ENCODE peak calls at places on chromosomes 2 and 18, in nine cellular contexts. One of them, this sample, is unnamed.
A peak's percentile ranks its signal among the peaks of the same experiment; 100 is the strongest.

GRCh38 chr2:181682026-181682789 is 1.9 kb upstream of the NEUROD1 start:
- DNase-seq in SJSA1: no peak
- DNase-seq in heart right ventricle: no peak
- DNase-seq in Peyer's patch: no peak
- DNase-seq in breast epithelium: no peak
- DNase-seq in right cardiac atrium: no peak
- DNase-seq in heart left ventricle: no peak
- DNase-seq in IMR-90: no peak
- DNase-seq in K562: no peak
- DNase-seq in this sample: no peak

GRCh38 chr18:22667616-22668422 is 250.1 kb upstream of the CTAGE1 start:
- DNase-seq in Peyer's patch: no peak
- DNase-seq in right cardiac atrium: no peak
- DNase-seq in heart left ventricle: no peak
- DNase-seq in SJSA1: peak; percentile 63
- DNase-seq in K562: peak; percentile 84
- DNase-seq in heart right ventricle: no peak
- DNase-seq in breast epithelium: no peak
- DNase-seq in IMR-90: peak; percentile 99
- DNase-seq in this sample: no peak

GRCh38 chr2:43459455-43459854 is 136.4 kb downstream of the THADA start:
- DNase-seq in heart left ventricle: no peak
- DNase-seq in right cardiac atrium: no peak
- DNase-seq in K562: no peak
- DNase-seq in breast epithelium: no peak
- DNase-seq in IMR-90: peak; percentile 74
- DNase-seq in heart right ventricle: no peak
- DNase-seq in Peyer's patch: no peak
- DNase-seq in SJSA1: no peak
- DNase-seq in this sample: no peak

GRCh38 chr2:166256902-166257301 is 118.8 kb downstream of the SCN9A start:
- DNase-seq in IMR-90: no peak
- DNase-seq in Peyer's patch: no peak
- DNase-seq in K562: no peak
- DNase-seq in SJSA1: no peak
- DNase-seq in breast epithelium: no peak
- DNase-seq in right cardiac atrium: no peak
- DNase-seq in heart right ventricle: no peak
- DNase-seq in heart left ventricle: no peak
- DNase-seq in this sample: no peak

GRCh38 chr18:44862112-44862511 is 181.4 kb downstream of the SETBP1 start:
- DNase-seq in right cardiac atrium: no peak
- DNase-seq in Peyer's patch: no peak
- DNase-seq in SJSA1: no peak
- DNase-seq in breast epithelium: no peak
- DNase-seq in K562: no peak
- DNase-seq in heart left ventricle: no peak
- DNase-seq in IMR-90: no peak
- DNase-seq in heart right ventricle: no peak
- DNase-seq in this sample: no peak

GRCh38 chr2:175854665-175855064 is 147.4 kb downstream of the LNPK start:
- DNase-seq in SJSA1: no peak
- DNase-seq in heart right ventricle: no peak
- DNase-seq in heart left ventricle: no peak
- DNase-seq in breast epithelium: no peak
- DNase-seq in right cardiac atrium: no peak
- DNase-seq in K562: no peak
- DNase-seq in IMR-90: no peak
- DNase-seq in Peyer's patch: no peak
- DNase-seq in this sample: no peak

GRCh38 chr2:190649035-190649797 is at the start of gene NAB1:
- DNase-seq in K562: no peak
- DNase-seq in SJSA1: peak; percentile 56
- DNase-seq in right cardiac atrium: peak; percentile 71
- DNase-seq in heart left ventricle: peak; percentile 66
- DNase-seq in IMR-90: peak; percentile 44
- DNase-seq in Peyer's patch: peak; percentile 53
- DNase-seq in heart right ventricle: peak; percentile 53
- DNase-seq in breast epithelium: peak; percentile 40
- DNase-seq in this sample: no peak

GRCh38 chr18:74793746-74794145 is 196.1 kb downstream of the ZNF407 start:
- DNase-seq in right cardiac atrium: no peak
- DNase-seq in K562: no peak
- DNase-seq in breast epithelium: no peak
- DNase-seq in SJSA1: no peak
- DNase-seq in IMR-90: no peak
- DNase-seq in heart left ventricle: no peak
- DNase-seq in heart right ventricle: no peak
- DNase-seq in Peyer's patch: no peak
- DNase-seq in this sample: no peak

GRCh38 chr2:233409286-233409991 is 55.1 kb downstream of the DGKD start:
- DNase-seq in SJSA1: no peak
- DNase-seq in breast epithelium: no peak
- DNase-seq in right cardiac atrium: peak; percentile 34
- DNase-seq in Peyer's patch: no peak
- DNase-seq in heart left ventricle: peak; percentile 50
- DNase-seq in heart right ventricle: no peak
- DNase-seq in K562: peak; percentile 18
- DNase-seq in IMR-90: no peak
- DNase-seq in this sample: peak; percentile 59

GRCh38 chr2:239182981-239183791 is 217.6 kb downstream of the HDAC4 start:
- DNase-seq in Peyer's patch: no peak
- DNase-seq in IMR-90: no peak
- DNase-seq in SJSA1: peak; percentile 34
- DNase-seq in K562: no peak
- DNase-seq in right cardiac atrium: no peak
- DNase-seq in breast epithelium: no peak
- DNase-seq in heart left ventricle: no peak
- DNase-seq in heart right ventricle: no peak
- DNase-seq in this sample: no peak

GRCh38 chr2:170771049-170771937 is 1.1 kb downstream of the ERICH2 start:
- DNase-seq in heart right ventricle: no peak
- DNase-seq in Peyer's patch: no peak
- DNase-seq in SJSA1: no peak
- DNase-seq in IMR-90: peak; percentile 15
- DNase-seq in heart left ventricle: no peak
- DNase-seq in right cardiac atrium: no peak
- DNase-seq in breast epithelium: peak; percentile 17
- DNase-seq in K562: no peak
- DNase-seq in this sample: peak; percentile 23

GRCh38 chr2:42359894-42360483 is 1.0 kb downstream of the COX7A2L start:
- DNase-seq in heart right ventricle: no peak
- DNase-seq in heart left ventricle: no peak
- DNase-seq in IMR-90: peak; percentile 58
- DNase-seq in Peyer's patch: no peak
- DNase-seq in breast epithelium: no peak
- DNase-seq in right cardiac atrium: no peak
- DNase-seq in K562: peak; percentile 45
- DNase-seq in SJSA1: no peak
- DNase-seq in this sample: no peak

GRCh38 chr2:72222829-72223564 is 75.3 kb upstream of the CYP26B1 start:
- DNase-seq in breast epithelium: no peak
- DNase-seq in K562: no peak
- DNase-seq in Peyer's patch: no peak
- DNase-seq in heart left ventricle: no peak
- DNase-seq in SJSA1: no peak
- DNase-seq in right cardiac atrium: no peak
- DNase-seq in heart right ventricle: no peak
- DNase-seq in IMR-90: peak; percentile 87
- DNase-seq in this sample: no peak

GRCh38 chr2:64467463-64467843 is 13.5 kb downstream of the LGALSL start:
- DNase-seq in IMR-90: no peak
- DNase-seq in SJSA1: no peak
- DNase-seq in breast epithelium: no peak
- DNase-seq in right cardiac atrium: peak; percentile 23
- DNase-seq in heart right ventricle: no peak
- DNase-seq in K562: no peak
- DNase-seq in Peyer's patch: no peak
- DNase-seq in heart left ventricle: peak; percentile 36
- DNase-seq in this sample: no peak

DNA sequence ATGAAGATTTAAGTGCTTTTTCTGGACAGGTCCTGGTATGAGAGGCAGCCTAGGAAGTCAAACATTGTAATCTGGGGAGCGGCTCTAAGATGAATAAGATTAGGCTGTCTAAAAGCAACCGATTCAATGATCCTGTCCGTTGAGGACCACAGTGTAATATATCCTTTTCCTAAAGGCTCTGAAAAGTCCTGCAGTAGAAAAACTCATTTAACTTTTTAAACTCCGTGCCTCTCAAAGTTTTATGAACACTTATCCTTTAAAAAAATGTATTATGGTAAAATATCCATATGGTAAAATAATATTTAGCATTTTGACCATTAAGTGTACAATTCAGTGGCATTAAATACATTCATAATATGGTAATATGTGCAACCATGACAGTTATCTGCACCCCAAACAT is 39.8 kb downstream of the ATOH8 start:
- DNase-seq in breast epithelium: no peak
- DNase-seq in heart right ventricle: no peak
- DNase-seq in IMR-90: no peak
- DNase-seq in K562: no peak
- DNase-seq in Peyer's patch: no peak
- DNase-seq in right cardiac atrium: no peak
- DNase-seq in heart left ventricle: no peak
- DNase-seq in SJSA1: no peak
- DNase-seq in this sample: no peak
- H3K4me1 ChIP-seq in breast epithelium: no peaks in the 10 kb centered on the region
- H3K4me1 ChIP-seq in heart right ventricle: peaks cover 76% of the 10 kb centered on the region
- H3K4me1 ChIP-seq in IMR-90: peaks cover 42% of the 10 kb centered on the region
- H3K4me1 ChIP-seq in K562: no peaks in the 10 kb centered on the region
- H3K4me1 ChIP-seq in Peyer's patch: peaks cover 15% of the 10 kb centered on the region
- H3K4me1 ChIP-seq in right cardiac atrium: peaks cover 47% of the 10 kb centered on the region
- H3K4me1 ChIP-seq in heart left ventricle: peaks cover 58% of the 10 kb centered on the region
- H3K4me1 ChIP-seq in SJSA1: peaks cover 66% of the 10 kb centered on the region
- H3K4me1 ChIP-seq in this sample: no peaks in the 10 kb centered on the region

GRCh38 chr18:9608728-9609127 is 5.6 kb downstream of the PPP4R1 start:
- DNase-seq in K562: no peak
- DNase-seq in Peyer's patch: no peak
- DNase-seq in heart right ventricle: no peak
- DNase-seq in breast epithelium: no peak
- DNase-seq in right cardiac atrium: no peak
- DNase-seq in SJSA1: no peak
- DNase-seq in IMR-90: no peak
- DNase-seq in heart left ventricle: no peak
- DNase-seq in this sample: no peak

GRCh38 chr18:9609190-9609589 is 5.2 kb downstream of the PPP4R1 start:
- DNase-seq in right cardiac atrium: no peak
- DNase-seq in heart right ventricle: no peak
- DNase-seq in heart left ventricle: no peak
- DNase-seq in breast epithelium: no peak
- DNase-seq in SJSA1: no peak
- DNase-seq in Peyer's patch: no peak
- DNase-seq in K562: no peak
- DNase-seq in IMR-90: no peak
- DNase-seq in this sample: no peak

GRCh38 chr18:9604348-9604747 is 10.0 kb downstream of the PPP4R1 start:
- DNase-seq in K562: no peak
- DNase-seq in IMR-90: no peak
- DNase-seq in heart left ventricle: no peak
- DNase-seq in breast epithelium: no peak
- DNase-seq in SJSA1: no peak
- DNase-seq in right cardiac atrium: no peak
- DNase-seq in heart right ventricle: no peak
- DNase-seq in Peyer's patch: no peak
- DNase-seq in this sample: no peak

GRCh38 chr18:9606039-9606438 is 8.3 kb downstream of the PPP4R1 start:
- DNase-seq in breast epithelium: no peak
- DNase-seq in right cardiac atrium: no peak
- DNase-seq in heart right ventricle: no peak
- DNase-seq in SJSA1: no peak
- DNase-seq in Peyer's patch: no peak
- DNase-seq in heart left ventricle: no peak
- DNase-seq in K562: no peak
- DNase-seq in IMR-90: no peak
- DNase-seq in this sample: no peak

DNA sequence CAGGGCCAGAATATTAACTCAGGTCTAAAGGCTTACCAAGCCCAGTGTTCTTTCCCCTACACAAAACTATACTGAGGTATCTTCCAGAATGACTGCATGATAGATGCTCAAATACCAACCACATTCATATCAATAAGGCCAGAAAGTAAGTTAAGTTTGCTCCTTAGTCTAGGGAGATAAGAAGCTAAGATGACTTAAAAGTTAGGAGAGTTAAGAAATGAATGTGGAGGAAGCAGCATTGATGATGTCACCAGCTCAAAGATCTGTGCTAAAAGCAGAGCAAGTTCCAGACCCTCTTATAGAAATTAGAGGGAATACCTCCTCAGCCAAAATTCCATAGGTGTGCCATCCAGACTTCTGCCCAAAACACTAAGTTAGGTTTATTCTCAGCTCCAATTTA is 6.1 kb downstream of the PPP4R1 start:
- DNase-seq in K562: peak; percentile 61
- DNase-seq in right cardiac atrium: no peak
- DNase-seq in IMR-90: peak; percentile 52
- DNase-seq in SJSA1: no peak
- DNase-seq in heart right ventricle: no peak
- DNase-seq in heart left ventricle: no peak
- DNase-seq in breast epithelium: no peak
- DNase-seq in Peyer's patch: no peak
- DNase-seq in this sample: no peak
- H3K4me3 ChIP-seq in K562: peak overlapping the region; percentile 4
- H3K4me3 ChIP-seq in right cardiac atrium: no peak overlapping the region
- H3K4me3 ChIP-seq in IMR-90: no peak overlapping the region
- H3K4me3 ChIP-seq in SJSA1: no peak overlapping the region
- H3K4me3 ChIP-seq in heart right ventricle: no peak overlapping the region
- H3K4me3 ChIP-seq in heart left ventricle: no peak overlapping the region
- H3K4me3 ChIP-seq in breast epithelium: no peak overlapping the region
- H3K4me3 ChIP-seq in Peyer's patch: no peak overlapping the region
- H3K4me3 ChIP-seq in this sample: no peak overlapping the region

GRCh38 chr2:96407041-96407918 is 71.7 kb downstream of the NCAPH start:
- DNase-seq in heart left ventricle: peak; percentile 68
- DNase-seq in right cardiac atrium: peak; percentile 71
- DNase-seq in Peyer's patch: peak; percentile 54
- DNase-seq in breast epithelium: peak; percentile 79
- DNase-seq in K562: peak; percentile 69
- DNase-seq in SJSA1: peak; percentile 62
- DNase-seq in heart right ventricle: peak; percentile 67
- DNase-seq in IMR-90: peak; percentile 79
- DNase-seq in this sample: peak; percentile 82
- H3K4me1 ChIP-seq in heart left ventricle: peaks cover 13% of the 10 kb centered on the region
- H3K4me1 ChIP-seq in right cardiac atrium: peaks cover 9% of the 10 kb centered on the region
- H3K4me1 ChIP-seq in Peyer's patch: peaks cover 5% of the 10 kb centered on the region
- H3K4me1 ChIP-seq in breast epithelium: no peaks in the 10 kb centered on the region
- H3K4me1 ChIP-seq in K562: peaks cover 12% of the 10 kb centered on the region
- H3K4me1 ChIP-seq in SJSA1: peaks cover 4% of the 10 kb centered on the region
- H3K4me1 ChIP-seq in heart right ventricle: peaks cover 32% of the 10 kb centered on the region
- H3K4me1 ChIP-seq in IMR-90: peaks cover 2% of the 10 kb centered on the region
- H3K4me1 ChIP-seq in this sample: peaks cover 31% of the 10 kb centered on the region

GRCh38 chr2:174329157-174329715 is 5.5 kb upstream of the SP9 start:
- DNase-seq in SJSA1: no peak
- DNase-seq in heart right ventricle: no peak
- DNase-seq in right cardiac atrium: no peak
- DNase-seq in heart left ventricle: no peak
- DNase-seq in IMR-90: no peak
- DNase-seq in breast epithelium: no peak
- DNase-seq in Peyer's patch: no peak
- DNase-seq in K562: no peak
- DNase-seq in this sample: no peak
- H3K4me3 ChIP-seq in SJSA1: no peak overlapping the region
- H3K4me3 ChIP-seq in heart right ventricle: no peak overlapping the region
- H3K4me3 ChIP-seq in right cardiac atrium: no peak overlapping the region
- H3K4me3 ChIP-seq in heart left ventricle: no peak overlapping the region
- H3K4me3 ChIP-seq in IMR-90: no peak overlapping the region
- H3K4me3 ChIP-seq in breast epithelium: peak overlapping the region; percentile 55
- H3K4me3 ChIP-seq in Peyer's patch: no peak overlapping the region
- H3K4me3 ChIP-seq in K562: no peak overlapping the region
- H3K4me3 ChIP-seq in this sample: no peak overlapping the region